ENCODE peak calls at places on chromosomes 2 and 18, in nine cellular contexts. K is neural progenitor cell, E is K562, O is H1, W is colonic mucosa, U is fibroblast of lung, N is Karpas-422, D is IMR-90, Q is NT2/D1. C is an unnamed sample.

GRCh38 chr18:46883180-46883579 is 34.1 kb downstream of the PIAS2 start:
- DNase-seq in U (no peak), Q (no peak), D (no peak), E (no peak), N (no peak), O (no peak), W (no peak), K (no peak), C (no peak)

GRCh38 chr18:79682896-79683625 is 3.5 kb downstream of the CTDP1 start:
- DNase-seq in D (no peak), W (no peak), K (no peak), Q (no peak), N (no peak), U (no peak), O (no peak), E (no peak), C (peak)

GRCh38 chr2:115160523-115161521 is 718.4 kb downstream of the DPP10 start:
- DNase-seq in E (no peak), D (no peak), O (peak), Q (no peak), K (peak), N (no peak), U (no peak), W (peak), C (no peak)

GRCh38 chr2:10407841-10408648 is 40.1 kb downstream of the ODC1 start:
- DNase-seq in Q (peak), U (peak), O (no peak), D (peak), K (no peak), N (no peak), E (peak), W (peak), C (no peak)

GRCh38 chr18:56168049-56168781 is 470.2 kb downstream of the TXNL1 start:
- DNase-seq in N (no peak), E (no peak), K (peak), D (peak), W (no peak), U (peak), O (no peak), Q (peak), C (no peak)

GRCh38 chr18:70279470-70279869 is 9.4 kb upstream of the SOCS6 start:
- DNase-seq in W (no peak), U (no peak), O (no peak), Q (no peak), K (no peak), D (peak), N (no peak), E (peak), C (no peak)

GRCh38 chr18:3029215-3029972 is 16.4 kb upstream of the LPIN2 start:
- DNase-seq in D (peak), O (no peak), N (no peak), U (peak), W (peak), Q (no peak), K (no peak), E (peak), C (no peak)

GRCh38 chr2:159811232-159811631 is 13.2 kb upstream of the CD302 start:
- DNase-seq in Q (no peak), K (no peak), N (no peak), O (no peak), W (no peak), U (no peak), E (no peak), D (no peak), C (no peak)

GRCh38 chr2:8541636-8542035 is 140.2 kb upstream of the ID2 start:
- DNase-seq in U (no peak), Q (no peak), E (no peak), K (no peak), W (no peak), N (no peak), O (no peak), D (no peak), C (no peak)

GRCh38 chr2:208074610-208075356 is 49.5 kb upstream of the PLEKHM3 start:
- DNase-seq in W (no peak), Q (no peak), U (no peak), E (no peak), N (no peak), D (no peak), O (no peak), K (no peak), C (no peak)
- H3K9ac ChIP-seq in W (no peak), Q (no peak), U (no peak), E (no peak), N (no peak), D (no peak), O (no peak), K (no peak), C (no peak)

DNA sequence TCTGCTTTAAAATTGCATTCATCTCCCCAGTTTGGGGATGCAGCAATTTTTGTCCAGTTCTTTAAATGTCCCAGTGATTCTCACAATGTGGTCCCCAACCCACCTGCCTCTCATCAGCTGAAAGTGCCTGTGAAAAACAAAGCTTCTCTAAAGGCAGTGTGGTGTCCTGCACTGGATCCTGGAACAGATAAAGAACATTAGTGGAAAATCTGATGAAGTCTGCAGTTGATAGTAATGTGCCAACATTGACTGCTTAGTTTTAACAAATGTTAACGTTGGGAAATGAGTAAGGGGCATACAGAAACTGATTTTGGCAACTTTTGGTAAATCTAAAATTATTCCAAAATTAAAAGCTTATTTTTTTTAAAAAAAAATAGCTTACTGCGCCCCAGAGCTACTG is 9.3 kb downstream of the FZD5 start:
- DNase-seq in D (no peak), E (no peak), W (no peak), Q (no peak), N (no peak), K (no peak), U (no peak), O (no peak), C (no peak)
- H3K9ac ChIP-seq in D (no peak), E (no peak), W (no peak), Q (no peak), N (no peak), K (no peak), U (no peak), O (no peak), C (no peak)

GRCh38 chr18:61606068-61606660 is 272.9 kb downstream of the CDH20 start:
- DNase-seq in Q (no peak), U (peak), W (no peak), D (peak), E (no peak), N (no peak), K (peak), O (peak), C (no peak)
- H3K9ac ChIP-seq in Q (no peak), U (peak), W (peak), D (peak), E (peak), N (no peak), K (no peak), O (no peak), C (no peak)

GRCh38 chr2:84959494-84960156 is 11.3 kb upstream of the KCMF1 start:
- DNase-seq in O (peak), D (peak), U (no peak), Q (peak), W (no peak), K (peak), N (peak), E (no peak), C (no peak)
- H3K9ac ChIP-seq in O (no peak), D (peak), U (no peak), Q (no peak), W (no peak), K (no peak), N (no peak), E (no peak), C (no peak)